ENCODE peak calls at places on chromosomes 7 and 10, in five cellular contexts. R is pons, S is sciatic nerve, D is lower leg skin, X is endothelial cell. P is an unnamed sample.

GRCh38 chr10:99538287-99538917 is 5.7 kb downstream of the NKX2-3 start:
- DNase-seq in D (no peak), X (no peak), S (no peak), R (no peak), P (no peak)

GRCh38 chr7:32293833-32294232 is 196.3 kb downstream of the LSM5 start:
- DNase-seq in X (no peak), S (no peak), D (no peak), R (no peak), P (no peak)

GRCh38 chr10:110664483-110665420 is 20.6 kb downstream of the RBM20 start:
- DNase-seq in X (no peak), S (no peak), D (no peak), R (no peak), P (no peak)

GRCh38 chr10:44958196-44958896 is 1.3 kb upstream of the RASSF4 start:
- DNase-seq in D (peak), R (no peak), S (no peak), X (no peak), P (no peak)

GRCh38 chr10:126405239-126405785 is 17.0 kb upstream of the ADAM12 start:
- DNase-seq in D (no peak), X (no peak), S (no peak), R (no peak), P (no peak)

GRCh38 chr10:134205-134742 is 981 bp upstream of the ZMYND11 start:
- DNase-seq in X (no peak), R (peak), S (no peak), D (no peak), P (no peak)

GRCh38 chr10:126921974-126922525 is 16.8 kb downstream of the DOCK1 start:
- DNase-seq in D (no peak), S (no peak), X (no peak), R (no peak), P (no peak)

GRCh38 chr7:104231054-104232046 is 23.5 kb upstream of the ORC5 start:
- DNase-seq in D (no peak), R (peak), S (peak), X (peak), P (peak)

GRCh38 chr7:5420841-5421625 is 2.6 kb downstream of the TNRC18 start:
- DNase-seq in D (no peak), R (no peak), S (no peak), X (no peak), P (peak)

GRCh38 chr10:108629843-108630242 is 1293.5 kb downstream of the XPNPEP1 start:
- DNase-seq in X (no peak), D (no peak), R (no peak), S (no peak), P (no peak)

GRCh38 chr10:18082381-18082780 is 57.8 kb upstream of the CACNB2 start:
- DNase-seq in X (no peak), D (no peak), S (no peak), R (no peak), P (no peak)

GRCh38 chr7:92723978-92724377 is 112.4 kb downstream of the CDK6 start:
- DNase-seq in R (no peak), X (no peak), S (no peak), D (no peak), P (peak)

P was measured in iPS-NIHi11.